ENCODE peak calls at places on chromosomes 4 and X, in eight cellular contexts. One of them, this sample, is unnamed.

GRCh38 chr4:3070709-3071500 is 3.4 kb downstream of the HTT-AS start:
- DNase-seq in gastrocnemius medialis: no peak
- DNase-seq in CD8-positive, alpha-beta T cell: no peak
- DNase-seq in neural crest cell: no peak
- DNase-seq in bronchial epithelial cell: no peak
- DNase-seq in AG10803: peak
- DNase-seq in AG04450: no peak
- DNase-seq in AG09319: no peak
- DNase-seq in this sample: no peak

GRCh38 chr4:3791910-3792542 is 25.8 kb downstream of the ADRA2C start:
- DNase-seq in neural crest cell: peak
- DNase-seq in AG04450: no peak
- DNase-seq in AG09319: no peak
- DNase-seq in gastrocnemius medialis: no peak
- DNase-seq in CD8-positive, alpha-beta T cell: no peak
- DNase-seq in AG10803: no peak
- DNase-seq in bronchial epithelial cell: peak
- DNase-seq in this sample: no peak

GRCh38 chrX:68831405-68832100 is 2.7 kb downstream of the EFNB1 start:
- DNase-seq in AG10803: no peak
- DNase-seq in AG09319: no peak
- DNase-seq in CD8-positive, alpha-beta T cell: peak
- DNase-seq in neural crest cell: no peak
- DNase-seq in AG04450: no peak
- DNase-seq in gastrocnemius medialis: no peak
- DNase-seq in bronchial epithelial cell: no peak
- DNase-seq in this sample: no peak

GRCh38 chrX:150182176-150182575 is 180.9 kb upstream of the MAMLD1 start:
- DNase-seq in AG10803: no peak
- DNase-seq in bronchial epithelial cell: no peak
- DNase-seq in gastrocnemius medialis: no peak
- DNase-seq in AG09319: no peak
- DNase-seq in CD8-positive, alpha-beta T cell: no peak
- DNase-seq in AG04450: no peak
- DNase-seq in neural crest cell: no peak
- DNase-seq in this sample: no peak

GRCh38 chr4:149754526-149754925 is 61.1 kb downstream of the IQCM start:
- DNase-seq in AG10803: peak
- DNase-seq in AG09319: no peak
- DNase-seq in AG04450: peak
- DNase-seq in neural crest cell: no peak
- DNase-seq in gastrocnemius medialis: no peak
- DNase-seq in CD8-positive, alpha-beta T cell: no peak
- DNase-seq in bronchial epithelial cell: peak
- DNase-seq in this sample: no peak

GRCh38 chr4:137470806-137471205 is 61.5 kb downstream of the PCDH18 start:
- DNase-seq in neural crest cell: no peak
- DNase-seq in gastrocnemius medialis: no peak
- DNase-seq in CD8-positive, alpha-beta T cell: no peak
- DNase-seq in AG09319: no peak
- DNase-seq in AG04450: no peak
- DNase-seq in AG10803: no peak
- DNase-seq in bronchial epithelial cell: no peak
- DNase-seq in this sample: no peak

GRCh38 chrX:126580877-126581276 is 28.3 kb upstream of the DCAF12L1 start:
- DNase-seq in AG04450: no peak
- DNase-seq in neural crest cell: no peak
- DNase-seq in CD8-positive, alpha-beta T cell: no peak
- DNase-seq in AG09319: no peak
- DNase-seq in gastrocnemius medialis: no peak
- DNase-seq in bronchial epithelial cell: no peak
- DNase-seq in AG10803: no peak
- DNase-seq in this sample: no peak

GRCh38 chr4:109052699-109053656 is 249.5 kb downstream of the COL25A1 start:
- DNase-seq in gastrocnemius medialis: no peak
- DNase-seq in CD8-positive, alpha-beta T cell: no peak
- DNase-seq in AG10803: no peak
- DNase-seq in bronchial epithelial cell: no peak
- DNase-seq in AG04450: no peak
- DNase-seq in neural crest cell: no peak
- DNase-seq in AG09319: no peak
- DNase-seq in this sample: no peak

GRCh38 chrX:119708936-119709335 is 16.0 kb upstream of the SEPTIN6 start:
- DNase-seq in gastrocnemius medialis: no peak
- DNase-seq in AG04450: no peak
- DNase-seq in bronchial epithelial cell: no peak
- DNase-seq in AG10803: peak
- DNase-seq in neural crest cell: no peak
- DNase-seq in CD8-positive, alpha-beta T cell: no peak
- DNase-seq in AG09319: no peak
- DNase-seq in this sample: no peak

GRCh38 chr4:123317211-123317610 is 79.4 kb upstream of the SPRY1 start:
- DNase-seq in gastrocnemius medialis: no peak
- DNase-seq in bronchial epithelial cell: no peak
- DNase-seq in CD8-positive, alpha-beta T cell: no peak
- DNase-seq in neural crest cell: no peak
- DNase-seq in AG10803: no peak
- DNase-seq in AG04450: no peak
- DNase-seq in AG09319: no peak
- DNase-seq in this sample: no peak

GRCh38 chrX:83469551-83469950 is 38.5 kb upstream of the POU3F4 start:
- DNase-seq in bronchial epithelial cell: peak
- DNase-seq in AG04450: no peak
- DNase-seq in neural crest cell: peak
- DNase-seq in gastrocnemius medialis: no peak
- DNase-seq in AG09319: no peak
- DNase-seq in CD8-positive, alpha-beta T cell: no peak
- DNase-seq in AG10803: no peak
- DNase-seq in this sample: peak

GRCh38 chr4:4995103-4995761 is 24.0 kb downstream of the CYTL1 start:
- DNase-seq in AG04450: peak
- DNase-seq in AG09319: peak
- DNase-seq in CD8-positive, alpha-beta T cell: peak
- DNase-seq in AG10803: peak
- DNase-seq in neural crest cell: peak
- DNase-seq in gastrocnemius medialis: peak
- DNase-seq in bronchial epithelial cell: peak
- DNase-seq in this sample: peak

GRCh38 chr4:43837171-43837570 is 611.4 kb downstream of the KCTD8 start:
- DNase-seq in AG09319: no peak
- DNase-seq in gastrocnemius medialis: no peak
- DNase-seq in CD8-positive, alpha-beta T cell: no peak
- DNase-seq in AG04450: no peak
- DNase-seq in bronchial epithelial cell: peak
- DNase-seq in neural crest cell: no peak
- DNase-seq in AG10803: no peak
- DNase-seq in this sample: no peak

GRCh38 chr4:83454626-83455025 is 997 bp downstream of the HELQ start:
- DNase-seq in CD8-positive, alpha-beta T cell: no peak
- DNase-seq in bronchial epithelial cell: no peak
- DNase-seq in neural crest cell: no peak
- DNase-seq in AG04450: no peak
- DNase-seq in gastrocnemius medialis: no peak
- DNase-seq in AG10803: peak
- DNase-seq in AG09319: no peak
- DNase-seq in this sample: no peak

GRCh38 chrX:65451663-65452062 is 82.9 kb downstream of the LAS1L start:
- DNase-seq in AG09319: no peak
- DNase-seq in CD8-positive, alpha-beta T cell: no peak
- DNase-seq in AG04450: no peak
- DNase-seq in neural crest cell: peak
- DNase-seq in AG10803: peak
- DNase-seq in gastrocnemius medialis: no peak
- DNase-seq in bronchial epithelial cell: peak
- DNase-seq in this sample: peak
- TF ChIP-seq CTCF in AG09319: peak
- TF ChIP-seq CTCF in CD8-positive, alpha-beta T cell: no peak
- TF ChIP-seq CTCF in AG04450: peak
- TF ChIP-seq CTCF in neural crest cell: peak
- TF ChIP-seq CTCF in AG10803: peak
- TF ChIP-seq CTCF in gastrocnemius medialis: no peak
- TF ChIP-seq CTCF in bronchial epithelial cell: peak
- TF ChIP-seq CTCF in this sample: peak

GRCh38 chrX:147498796-147499195 is 412.9 kb upstream of the FMR1 start:
- DNase-seq in AG10803: no peak
- DNase-seq in bronchial epithelial cell: no peak
- DNase-seq in AG09319: no peak
- DNase-seq in CD8-positive, alpha-beta T cell: no peak
- DNase-seq in neural crest cell: no peak
- DNase-seq in AG04450: no peak
- DNase-seq in gastrocnemius medialis: no peak
- DNase-seq in this sample: no peak

GRCh38 chrX:147494365-147494764 is 417.4 kb upstream of the FMR1 start:
- DNase-seq in AG09319: no peak
- DNase-seq in neural crest cell: no peak
- DNase-seq in gastrocnemius medialis: no peak
- DNase-seq in AG04450: no peak
- DNase-seq in CD8-positive, alpha-beta T cell: no peak
- DNase-seq in AG10803: no peak
- DNase-seq in bronchial epithelial cell: no peak
- DNase-seq in this sample: no peak
- TF ChIP-seq CTCF in AG09319: no peak
- TF ChIP-seq CTCF in neural crest cell: no peak
- TF ChIP-seq CTCF in gastrocnemius medialis: no peak
- TF ChIP-seq CTCF in AG04450: no peak
- TF ChIP-seq CTCF in CD8-positive, alpha-beta T cell: no peak
- TF ChIP-seq CTCF in AG10803: no peak
- TF ChIP-seq CTCF in bronchial epithelial cell: no peak
- TF ChIP-seq CTCF in this sample: no peak

DNA sequence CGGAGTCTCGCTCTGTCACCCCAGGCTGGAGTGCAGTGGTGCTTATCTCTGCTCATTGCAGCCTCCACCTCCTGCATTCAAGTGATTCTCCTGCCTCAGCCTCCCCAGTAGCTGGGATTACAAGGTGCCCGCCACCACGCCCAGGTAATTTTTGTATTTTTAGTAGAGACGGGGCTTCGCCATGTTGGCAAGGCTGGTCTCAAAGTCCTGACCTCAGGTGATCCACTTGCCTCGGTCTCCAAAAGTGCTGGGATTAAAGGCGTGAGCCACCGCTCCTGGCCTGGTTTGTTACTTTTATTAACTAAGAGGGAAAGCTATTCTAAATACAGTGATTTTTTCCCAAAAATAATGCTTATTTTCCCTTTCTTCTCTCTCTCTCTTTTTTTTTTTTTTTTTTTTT is 866 bp upstream of the CENPE start:
- DNase-seq in CD8-positive, alpha-beta T cell: no peak
- DNase-seq in bronchial epithelial cell: no peak
- DNase-seq in AG09319: no peak
- DNase-seq in AG04450: no peak
- DNase-seq in AG10803: no peak
- DNase-seq in gastrocnemius medialis: no peak
- DNase-seq in neural crest cell: no peak
- DNase-seq in this sample: no peak
- TF ChIP-seq CTCF in CD8-positive, alpha-beta T cell: no peak
- TF ChIP-seq CTCF in bronchial epithelial cell: no peak
- TF ChIP-seq CTCF in AG09319: no peak
- TF ChIP-seq CTCF in AG04450: no peak
- TF ChIP-seq CTCF in AG10803: no peak
- TF ChIP-seq CTCF in gastrocnemius medialis: no peak
- TF ChIP-seq CTCF in neural crest cell: no peak
- TF ChIP-seq CTCF in this sample: no peak

DNA sequence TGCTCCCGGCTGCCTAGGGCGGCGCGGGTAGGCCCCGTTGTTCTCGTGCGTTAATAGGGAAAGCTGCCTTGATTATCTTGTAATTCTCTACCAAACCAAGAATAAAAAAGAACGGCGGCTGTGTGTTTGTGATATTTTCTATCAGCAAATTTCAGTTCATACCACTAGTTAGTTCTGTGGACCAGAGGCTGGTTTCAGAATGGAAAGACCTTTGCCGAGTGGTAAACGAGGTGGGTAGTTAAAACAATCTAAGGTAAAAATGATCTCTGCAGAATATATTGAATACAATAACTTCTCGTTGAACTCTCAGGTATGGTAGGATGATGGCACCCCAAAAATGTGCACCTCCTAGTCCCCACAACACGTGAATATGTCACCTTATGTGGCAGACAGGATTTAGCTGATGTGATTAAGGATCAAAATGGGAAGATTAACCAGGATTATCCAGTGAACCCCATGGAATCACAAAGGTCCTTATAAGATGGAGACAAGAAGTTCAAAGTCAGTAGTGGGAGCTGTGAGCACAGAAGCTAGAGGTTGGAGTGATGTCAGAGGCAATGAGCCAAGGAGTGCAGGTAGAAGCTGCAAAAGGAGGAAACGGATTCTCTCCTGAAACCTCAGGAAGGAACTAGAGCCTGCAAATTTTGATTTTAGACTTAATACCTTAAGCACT is 574 bp upstream of the CFAP97 start:
- DNase-seq in neural crest cell: no peak
- DNase-seq in bronchial epithelial cell: peak
- DNase-seq in CD8-positive, alpha-beta T cell: no peak
- DNase-seq in AG04450: no peak
- DNase-seq in gastrocnemius medialis: no peak
- DNase-seq in AG09319: no peak
- DNase-seq in AG10803: no peak
- DNase-seq in this sample: no peak
- TF ChIP-seq CTCF in neural crest cell: no peak
- TF ChIP-seq CTCF in bronchial epithelial cell: no peak
- TF ChIP-seq CTCF in CD8-positive, alpha-beta T cell: no peak
- TF ChIP-seq CTCF in AG04450: peak
- TF ChIP-seq CTCF in gastrocnemius medialis: no peak
- TF ChIP-seq CTCF in AG09319: no peak
- TF ChIP-seq CTCF in AG10803: no peak
- TF ChIP-seq CTCF in this sample: no peak

This sample was measured in HL-60.